ENCODE peak calls at places on chromosomes 3 and 15, in four cellular contexts. One of them, this sample, is unnamed.

GRCh38 chr15:53437985-53438841 is 321.2 kb downstream of the WDR72 start:
- DNase-seq in HCT116: no peak
- DNase-seq in colonic mucosa: no peak
- DNase-seq in Peyer's patch: no peak
- DNase-seq in this sample: no peak

GRCh38 chr3:55854395-55854994 is 367.4 kb upstream of the WNT5A start:
- DNase-seq in colonic mucosa: no peak
- DNase-seq in Peyer's patch: no peak
- DNase-seq in HCT116: no peak
- DNase-seq in this sample: no peak

GRCh38 chr3:44400771-44401170 is 62.2 kb downstream of the TCAIM start:
- DNase-seq in HCT116: no peak
- DNase-seq in colonic mucosa: no peak
- DNase-seq in Peyer's patch: no peak
- DNase-seq in this sample: no peak

GRCh38 chr3:153173758-153174516 is 11.9 kb downstream of the RAP2B start:
- DNase-seq in HCT116: peak; percentile 52
- DNase-seq in Peyer's patch: no peak
- DNase-seq in colonic mucosa: no peak
- DNase-seq in this sample: no peak

GRCh38 chr3:160473978-160474377 is 24.4 kb upstream of the TRIM59 start:
- DNase-seq in HCT116: no peak
- DNase-seq in Peyer's patch: no peak
- DNase-seq in colonic mucosa: no peak
- DNase-seq in this sample: no peak

GRCh38 chr3:152385761-152386160 is 117.0 kb downstream of the MBNL1 start:
- DNase-seq in HCT116: no peak
- DNase-seq in colonic mucosa: no peak
- DNase-seq in Peyer's patch: no peak
- DNase-seq in this sample: no peak

GRCh38 chr3:50345586-50345985 is at the start of gene ZMYND10:
- DNase-seq in Peyer's patch: peak; percentile 65
- DNase-seq in HCT116: no peak
- DNase-seq in colonic mucosa: peak; percentile 88
- DNase-seq in this sample: peak; percentile 88

GRCh38 chr15:92079047-92079446 is 225.5 kb downstream of the SLCO3A1 start:
- DNase-seq in HCT116: peak; percentile 35
- DNase-seq in Peyer's patch: no peak
- DNase-seq in colonic mucosa: no peak
- DNase-seq in this sample: no peak

GRCh38 chr3:19811689-19812088 is 122.3 kb downstream of the EFHB start:
- DNase-seq in HCT116: no peak
- DNase-seq in colonic mucosa: no peak
- DNase-seq in Peyer's patch: no peak
- DNase-seq in this sample: no peak

GRCh38 chr3:121723485-121723884 is 26.1 kb downstream of the GOLGB1 start:
- DNase-seq in colonic mucosa: no peak
- DNase-seq in Peyer's patch: no peak
- DNase-seq in HCT116: no peak
- DNase-seq in this sample: no peak

GRCh38 chr15:59437473-59437776 is 561 bp upstream of the FAM81A start:
- DNase-seq in colonic mucosa: peak; percentile 25
- DNase-seq in Peyer's patch: no peak
- DNase-seq in HCT116: no peak
- DNase-seq in this sample: no peak

GRCh38 chr3:32398531-32398930 is 6.9 kb downstream of the CMTM7 start:
- DNase-seq in colonic mucosa: no peak
- DNase-seq in HCT116: no peak
- DNase-seq in Peyer's patch: no peak
- DNase-seq in this sample: peak; percentile 74

GRCh38 chr3:133992951-133993595 is 36.7 kb downstream of the SLCO2A1 start:
- DNase-seq in Peyer's patch: no peak
- DNase-seq in colonic mucosa: no peak
- DNase-seq in HCT116: no peak
- DNase-seq in this sample: no peak

GRCh38 chr3:24410861-24411260 is 83.8 kb downstream of the THRB start:
- DNase-seq in HCT116: no peak
- DNase-seq in Peyer's patch: no peak
- DNase-seq in colonic mucosa: no peak
- DNase-seq in this sample: no peak

GRCh38 chr3:160401301-160402095 is 2.0 kb downstream of the SMC4 start:
- DNase-seq in colonic mucosa: peak; percentile 37
- DNase-seq in Peyer's patch: no peak
- DNase-seq in HCT116: no peak
- DNase-seq in this sample: no peak

GRCh38 chr3:149965278-149965677 is 5.4 kb downstream of the PFN2 start:
- DNase-seq in colonic mucosa: no peak
- DNase-seq in HCT116: no peak
- DNase-seq in Peyer's patch: no peak
- DNase-seq in this sample: no peak

GRCh38 chr3:186359078-186359477 is 3.0 kb downstream of the DGKG start:
- DNase-seq in colonic mucosa: no peak
- DNase-seq in HCT116: no peak
- DNase-seq in Peyer's patch: no peak
- DNase-seq in this sample: no peak
- H3K27ac ChIP-seq in colonic mucosa: no peak overlapping the region
- H3K27ac ChIP-seq in HCT116: no peak overlapping the region
- H3K27ac ChIP-seq in Peyer's patch: no peak overlapping the region
- H3K27ac ChIP-seq in this sample: no peak overlapping the region

GRCh38 chr15:37585966-37586656 is 348.3 kb upstream of the TMCO5A start:
- DNase-seq in Peyer's patch: no peak
- DNase-seq in HCT116: no peak
- DNase-seq in colonic mucosa: no peak
- DNase-seq in this sample: no peak
- H3K4me3 ChIP-seq in Peyer's patch: no peak overlapping the region
- H3K4me3 ChIP-seq in HCT116: no peak overlapping the region
- H3K4me3 ChIP-seq in colonic mucosa: no peak overlapping the region
- H3K4me3 ChIP-seq in this sample: no peak overlapping the region

GRCh38 chr15:77059761-77060345 is 11.1 kb downstream of the TSPAN3 start:
- DNase-seq in Peyer's patch: no peak
- DNase-seq in colonic mucosa: no peak
- DNase-seq in HCT116: no peak
- DNase-seq in this sample: no peak
- H3K27ac ChIP-seq in Peyer's patch: no peak overlapping the region
- H3K27ac ChIP-seq in colonic mucosa: no peak overlapping the region
- H3K27ac ChIP-seq in HCT116: no peak overlapping the region
- H3K27ac ChIP-seq in this sample: no peak overlapping the region

GRCh38 chr3:46932455-46933225 is 43.9 kb downstream of the CCDC12 start:
- DNase-seq in Peyer's patch: no peak
- DNase-seq in colonic mucosa: no peak
- DNase-seq in HCT116: no peak
- DNase-seq in this sample: no peak
- H3K4me3 ChIP-seq in Peyer's patch: no peak overlapping the region
- H3K4me3 ChIP-seq in colonic mucosa: no peak overlapping the region
- H3K4me3 ChIP-seq in HCT116: no peak overlapping the region
- H3K4me3 ChIP-seq in this sample: no peak overlapping the region

DNA sequence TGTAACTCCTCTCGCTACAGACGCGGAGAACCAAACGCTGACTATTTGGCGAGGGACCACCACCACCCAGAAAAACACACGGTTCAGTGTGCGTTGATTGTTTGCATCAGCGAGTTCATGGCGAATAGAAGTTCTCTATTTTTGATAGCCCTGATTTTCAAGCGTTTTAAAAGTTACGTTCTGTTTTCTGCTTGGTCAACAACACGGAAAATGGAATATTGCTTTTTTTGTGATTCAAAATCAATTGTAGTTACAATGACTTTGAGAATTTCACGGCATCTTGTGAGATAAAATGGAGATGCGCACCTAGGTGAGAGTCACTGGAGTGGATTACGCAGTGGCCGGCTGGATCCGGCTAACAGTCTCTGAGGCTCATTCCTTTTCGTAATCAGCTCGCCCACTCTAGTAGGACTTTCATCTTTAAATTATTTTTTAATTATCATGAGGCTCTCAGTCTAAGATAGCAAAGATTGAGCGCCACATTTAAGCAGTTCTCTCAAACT is 54.8 kb downstream of the CCDC54 start:
- DNase-seq in HCT116: no peak
- DNase-seq in Peyer's patch: no peak
- DNase-seq in colonic mucosa: peak; percentile 45
- DNase-seq in this sample: peak; percentile 68
- H3K27ac ChIP-seq in HCT116: peak overlapping the region; percentile 73
- H3K27ac ChIP-seq in Peyer's patch: peak overlapping the region; percentile 85
- H3K27ac ChIP-seq in colonic mucosa: peak overlapping the region; percentile 95
- H3K27ac ChIP-seq in this sample: peak overlapping the region; percentile 98

GRCh38 chr3:193971268-193971751 is 164.6 kb upstream of the HES1 start:
- DNase-seq in HCT116: no peak
- DNase-seq in Peyer's patch: no peak
- DNase-seq in colonic mucosa: peak; percentile 90
- DNase-seq in this sample: no peak
- H3K4me3 ChIP-seq in HCT116: no peak overlapping the region
- H3K4me3 ChIP-seq in Peyer's patch: no peak overlapping the region
- H3K4me3 ChIP-seq in colonic mucosa: no peak overlapping the region
- H3K4me3 ChIP-seq in this sample: no peak overlapping the region

DNA sequence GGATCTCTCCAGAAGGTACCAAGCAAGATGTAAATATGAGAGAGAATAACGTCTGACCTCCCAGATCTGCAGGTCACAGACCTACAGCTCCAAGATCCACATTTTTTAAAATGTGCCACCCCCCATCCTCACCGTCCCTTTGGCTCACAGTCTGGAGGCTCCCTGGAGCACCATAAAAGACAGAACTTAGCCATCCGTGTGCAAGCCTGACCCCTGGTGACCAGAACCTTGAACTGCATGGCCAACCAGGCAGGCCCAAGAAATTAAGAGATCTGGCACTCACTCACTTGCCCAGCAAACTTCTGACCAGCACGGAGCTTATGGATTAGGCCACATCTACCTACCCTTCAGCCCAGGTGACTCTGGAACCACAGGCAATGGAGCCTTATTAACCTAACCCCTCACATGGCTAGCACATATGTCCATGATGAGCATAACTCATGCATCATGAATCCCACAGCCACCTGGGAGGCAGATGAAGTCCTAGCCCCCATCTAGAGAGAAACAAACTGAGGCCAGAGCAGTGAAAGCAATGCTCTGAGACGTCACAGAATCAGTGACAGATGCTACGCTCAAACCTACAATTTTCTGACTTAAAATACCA is 275.3 kb downstream of the UACA start:
- DNase-seq in colonic mucosa: peak; percentile 75
- DNase-seq in Peyer's patch: peak; percentile 76
- DNase-seq in HCT116: no peak
- DNase-seq in this sample: peak; percentile 84
- H3K27ac ChIP-seq in colonic mucosa: no peak overlapping the region
- H3K27ac ChIP-seq in Peyer's patch: no peak overlapping the region
- H3K27ac ChIP-seq in HCT116: no peak overlapping the region
- H3K27ac ChIP-seq in this sample: no peak overlapping the region

GRCh38 chr15:83066034-83066760 is 855 bp downstream of the BTBD1 start:
- DNase-seq in Peyer's patch: peak; percentile 25
- DNase-seq in HCT116: no peak
- DNase-seq in colonic mucosa: peak; percentile 32
- DNase-seq in this sample: no peak
- H3K4me3 ChIP-seq in Peyer's patch: peak overlapping the region; percentile 98
- H3K4me3 ChIP-seq in HCT116: peak overlapping the region; percentile 91
- H3K4me3 ChIP-seq in colonic mucosa: peak overlapping the region; percentile 99
- H3K4me3 ChIP-seq in this sample: peak overlapping the region; percentile 97

GRCh38 chr15:95329362-95329761 is 1001.1 kb upstream of the NR2F2 start:
- DNase-seq in HCT116: no peak
- DNase-seq in colonic mucosa: no peak
- DNase-seq in Peyer's patch: no peak
- DNase-seq in this sample: no peak
- H3K27ac ChIP-seq in HCT116: no peak overlapping the region
- H3K27ac ChIP-seq in colonic mucosa: no peak overlapping the region
- H3K27ac ChIP-seq in Peyer's patch: no peak overlapping the region
- H3K27ac ChIP-seq in this sample: no peak overlapping the region